ENCODE peak calls at places on chromosome 14, in five cellular contexts. One of them, this sample, is unnamed.
A peak's percentile ranks its signal among the peaks of the same experiment; 100 is the strongest.

GRCh38 chr14:60348211-60348610 is 99.2 kb downstream of the PPM1A start:
- DNase-seq in ovary: no peak
- DNase-seq in NCI-H1436: peak; percentile 66
- DNase-seq in endothelial cell: no peak
- DNase-seq in posterior cingulate gyrus: no peak
- DNase-seq in this sample: no peak

GRCh38 chr14:22147716-22148115 is 441.3 kb downstream of the DAD1 start:
- DNase-seq in ovary: no peak
- DNase-seq in NCI-H1436: no peak
- DNase-seq in endothelial cell: no peak
- DNase-seq in posterior cingulate gyrus: no peak
- DNase-seq in this sample: no peak

GRCh38 chr14:59919582-59920377 is at the start of gene LRRC9:
- DNase-seq in ovary: peak; percentile 42
- DNase-seq in NCI-H1436: peak; percentile 91
- DNase-seq in endothelial cell: peak; percentile 84
- DNase-seq in posterior cingulate gyrus: peak; percentile 16
- DNase-seq in this sample: no peak

GRCh38 chr14:97452314-97452713 is 655.1 kb downstream of the VRK1 start:
- DNase-seq in ovary: no peak
- DNase-seq in NCI-H1436: no peak
- DNase-seq in endothelial cell: no peak
- DNase-seq in posterior cingulate gyrus: no peak
- DNase-seq in this sample: no peak

GRCh38 chr14:68691031-68691864 is 101.6 kb downstream of the ZFP36L1 start:
- DNase-seq in ovary: no peak
- DNase-seq in NCI-H1436: no peak
- DNase-seq in endothelial cell: no peak
- DNase-seq in posterior cingulate gyrus: peak; percentile 59
- DNase-seq in this sample: no peak

GRCh38 chr14:50012644-50013043 is 103.7 kb downstream of the VCPKMT start:
- DNase-seq in ovary: no peak
- DNase-seq in NCI-H1436: no peak
- DNase-seq in endothelial cell: no peak
- DNase-seq in posterior cingulate gyrus: no peak
- DNase-seq in this sample: no peak

GRCh38 chr14:78697341-78697740 is 527.2 kb downstream of the NRXN3 start:
- DNase-seq in ovary: no peak
- DNase-seq in NCI-H1436: peak; percentile 67
- DNase-seq in endothelial cell: no peak
- DNase-seq in posterior cingulate gyrus: no peak
- DNase-seq in this sample: no peak

GRCh38 chr14:96177766-96178377 is 26.8 kb upstream of the BDKRB2 start:
- DNase-seq in ovary: peak; percentile 62
- DNase-seq in NCI-H1436: no peak
- DNase-seq in endothelial cell: no peak
- DNase-seq in posterior cingulate gyrus: no peak
- DNase-seq in this sample: no peak

This sample was measured in SW 1271.